ENCODE peak calls at places on chromosome 10, in eight cellular contexts. D is occipital lobe, G is endothelial cell of umbilical vein, B is cerebellar nuclear complex, Y is left ventricle myocardium inferior, A is NCI-H2081, J is nephron progenitor cell, K is stomach. V is an unnamed sample.

GRCh38 chr10:6602700-6603084 is 22.6 kb upstream of the PRKCQ start:
- DNase-seq in D (no peak), K (no peak), Y (no peak), B (no peak), A (no peak), G (no peak), J (no peak), V (no peak)

GRCh38 chr10:35307297-35307696 is 29.0 kb upstream of the CCNY start:
- DNase-seq in K (no peak), Y (no peak), D (no peak), B (no peak), G (no peak), J (no peak), A (no peak), V (no peak)

GRCh38 chr10:10394933-10395658 is 622.6 kb upstream of the CELF2 start:
- DNase-seq in G (no peak), A (no peak), J (no peak), Y (no peak), K (no peak), D (no peak), B (no peak), V (no peak)

GRCh38 chr10:21174670-21175495 is 277.8 kb upstream of the NEBL start:
- DNase-seq in G (no peak), Y (no peak), J (no peak), A (no peak), D (no peak), B (no peak), K (no peak), V (no peak)

GRCh38 chr10:100636848-100637553 is 101.3 kb downstream of the HIF1AN start:
- DNase-seq in J (no peak), A (no peak), K (no peak), B (no peak), G (no peak), Y (no peak), D (no peak), V (no peak)

GRCh38 chr10:45008524-45009161 is 7.9 kb downstream of the ZNF22 start:
- DNase-seq in D (no peak), B (no peak), G (peak), J (peak), A (peak), Y (no peak), K (no peak), V (peak)

GRCh38 chr10:70656489-70656888 is 15.8 kb upstream of the ADAMTS14 start:
- DNase-seq in K (no peak), A (no peak), Y (no peak), G (peak), J (no peak), B (no peak), D (no peak), V (peak)

GRCh38 chr10:60246382-60246781 is 143.3 kb downstream of the ANK3 start:
- DNase-seq in Y (no peak), K (no peak), J (no peak), A (no peak), G (no peak), B (no peak), D (no peak), V (no peak)

GRCh38 chr10:78981970-78982281 is 86.8 kb upstream of the ZMIZ1 start:
- DNase-seq in K (no peak), G (no peak), Y (peak), D (no peak), B (peak), J (no peak), A (no peak), V (no peak)

GRCh38 chr10:5563991-5564536 is 39.3 kb downstream of the CALML3 start:
- DNase-seq in D (no peak), J (no peak), B (no peak), K (peak), Y (no peak), A (no peak), G (no peak), V (no peak)

GRCh38 chr10:48639646-48640045 is 34.8 kb upstream of the ARHGAP22 start:
- DNase-seq in B (no peak), K (no peak), D (no peak), Y (no peak), A (no peak), G (no peak), J (no peak), V (no peak)

GRCh38 chr10:95296764-95297163 is 6.0 kb upstream of the PDLIM1 start:
- DNase-seq in J (no peak), K (no peak), D (no peak), Y (no peak), G (no peak), B (no peak), A (no peak), V (no peak)

GRCh38 chr10:114045071-114045737 is 1.5 kb downstream of the ADRB1 start:
- DNase-seq in B (no peak), K (peak), A (no peak), J (peak), G (peak), D (no peak), Y (peak), V (peak)

GRCh38 chr10:89648074-89648473 is 3.0 kb upstream of the PANK1 start:
- DNase-seq in D (peak), B (peak), J (no peak), G (no peak), Y (peak), K (no peak), A (no peak), V (peak)

GRCh38 chr10:59688921-59689351 is 20.7 kb downstream of the SLC16A9 start:
- DNase-seq in J (no peak), B (no peak), D (no peak), K (no peak), A (no peak), Y (no peak), G (no peak), V (no peak)

GRCh38 chr10:93861825-93862224 is 32.0 kb upstream of the SLC35G1 start:
- DNase-seq in D (no peak), G (no peak), J (no peak), B (no peak), K (no peak), Y (no peak), A (no peak), V (no peak)

GRCh38 chr10:73906524-73907447 is 4.1 kb upstream of the PLAU start:
- DNase-seq in J (peak), D (no peak), K (no peak), Y (peak), B (no peak), A (no peak), G (peak), V (no peak)

GRCh38 chr10:84938117-84938905 is 609.9 kb downstream of the CCSER2 start:
- DNase-seq in G (no peak), J (no peak), Y (no peak), B (no peak), D (no peak), K (no peak), A (no peak), V (no peak)

GRCh38 chr10:2214035-2214434 is 476.7 kb upstream of the ADARB2 start:
- DNase-seq in Y (no peak), A (no peak), D (no peak), K (no peak), J (no peak), G (no peak), B (no peak), V (no peak)

GRCh38 chr10:71735709-71736569 is 16.4 kb upstream of the C10orf105 start:
- DNase-seq in Y (no peak), K (peak), G (no peak), A (no peak), J (no peak), B (no peak), D (no peak), V (no peak)

GRCh38 chr10:5897504-5897903 is 7.5 kb downstream of the FBH1 start:
- DNase-seq in B (no peak), Y (no peak), J (no peak), A (no peak), K (peak), G (no peak), D (no peak), V (no peak)

GRCh38 chr10:11754620-11755019 is 12.4 kb downstream of the ECHDC3 start:
- DNase-seq in Y (no peak), G (no peak), B (no peak), K (no peak), J (no peak), A (no peak), D (no peak), V (no peak)

GRCh38 chr10:42754155-42755027 is 28.2 kb upstream of the BMS1 start:
- DNase-seq in D (no peak), K (no peak), J (peak), B (no peak), Y (peak), A (no peak), G (peak), V (no peak)

GRCh38 chr10:30705086-30705624 is 75.6 kb upstream of the LYZL2 start:
- DNase-seq in B (no peak), Y (no peak), D (no peak), K (no peak), J (no peak), A (peak), G (no peak), V (no peak)

GRCh38 chr10:11080564-11080984 is 62.9 kb downstream of the CELF2 start:
- DNase-seq in K (no peak), J (no peak), G (no peak), A (no peak), B (no peak), Y (no peak), D (no peak), V (no peak)

GRCh38 chr10:49768731-49769130 is 6.6 kb upstream of the OGDHL start:
- DNase-seq in D (no peak), B (no peak), A (no peak), J (no peak), K (no peak), G (no peak), Y (no peak), V (no peak)

GRCh38 chr10:18753496-18753895 is 94.3 kb downstream of the ARL5B start:
- DNase-seq in A (no peak), G (no peak), J (no peak), K (no peak), D (no peak), Y (no peak), B (no peak), V (no peak)

GRCh38 chr10:70192325-70192966 is 22.1 kb upstream of the SAR1A start:
- DNase-seq in K (peak), J (no peak), Y (no peak), A (no peak), B (no peak), G (no peak), D (no peak), V (no peak)

V was measured in right lobe of liver.